ENCODE peak calls at places on chromosomes 7 and 10, in nine cellular contexts. D, H, R, M, E, A, G, N and Y are unnamed samples.

GRCh38 chr10:46024948-46025347 is 5.5 kb downstream of the NCOA4 start:
- DNase-seq in D (no peak), H (no peak), R (no peak), M (no peak), E (peak; percentile 25), A (no peak), G (no peak), N (no peak), Y (no peak)

GRCh38 chr10:79027147-79028055 is 41.4 kb upstream of the ZMIZ1 start:
- DNase-seq in D (no peak), H (no peak), R (peak; percentile 75), M (no peak), E (no peak), A (no peak), G (no peak), N (peak; percentile 55), Y (no peak)

GRCh38 chr7:113392421-113392820 is 274.1 kb upstream of the SMIM30 start:
- DNase-seq in D (no peak), H (no peak), R (no peak), M (peak; percentile 49), E (no peak), A (no peak), G (no peak), N (no peak), Y (no peak)

GRCh38 chr7:39324134-39324760 is 242.0 kb upstream of the YAE1 start:
- DNase-seq in D (no peak), H (no peak), R (no peak), M (no peak), E (no peak), A (no peak), G (no peak), N (no peak), Y (no peak)

GRCh38 chr7:31466036-31466435 is 47.9 kb upstream of the ITPRID1 start:
- DNase-seq in D (no peak), H (no peak), R (no peak), M (no peak), E (no peak), A (no peak), G (no peak), N (no peak), Y (no peak)

GRCh38 chr7:140923358-140924006 is 1.2 kb downstream of the BRAF start:
- DNase-seq in D (no peak), H (no peak), R (no peak), M (peak; percentile 29), E (peak; percentile 35), A (no peak), G (no peak), N (no peak), Y (no peak)

GRCh38 chr10:125028291-125028867 is 86.5 kb downstream of the ZRANB1 start:
- DNase-seq in D (no peak), H (peak; percentile 13), R (no peak), M (no peak), E (peak; percentile 55), A (no peak), G (no peak), N (no peak), Y (no peak)

GRCh38 chr7:5646846-5647245 is 134.6 kb downstream of the RNF216 start:
- DNase-seq in D (no peak), H (no peak), R (no peak), M (no peak), E (no peak), A (no peak), G (no peak), N (no peak), Y (no peak)

GRCh38 chr7:158357898-158358821 is 229.5 kb downstream of the PTPRN2 start:
- DNase-seq in D (no peak), H (no peak), R (peak; percentile 68), M (no peak), E (no peak), A (no peak), G (no peak), N (peak; percentile 42), Y (no peak)

GRCh38 chr7:18792866-18793595 is 297.5 kb downstream of the HDAC9 start:
- DNase-seq in D (no peak), H (no peak), R (no peak), M (no peak), E (no peak), A (no peak), G (no peak), N (no peak), Y (no peak)

GRCh38 chr10:133203652-133204195 is 26.3 kb upstream of the UTF1 start:
- DNase-seq in D (peak; percentile 48), H (no peak), R (no peak), M (no peak), E (no peak), A (no peak), G (no peak), N (no peak), Y (no peak)

GRCh38 chr7:48660482-48660881 is 263.9 kb upstream of the CDC14C start:
- DNase-seq in D (no peak), H (no peak), R (no peak), M (no peak), E (no peak), A (no peak), G (no peak), N (no peak), Y (no peak)

GRCh38 chr7:36638586-36639265 is 85.6 kb downstream of the AOAH start:
- DNase-seq in D (no peak), H (no peak), R (no peak), M (no peak), E (no peak), A (no peak), G (no peak), N (no peak), Y (no peak)

GRCh38 chr7:116434820-116435341 is 64.7 kb upstream of the CAV2 start:
- DNase-seq in D (no peak), H (no peak), R (no peak), M (no peak), E (no peak), A (no peak), G (no peak), N (no peak), Y (no peak)

GRCh38 chr7:3861941-3862340 is 560.9 kb downstream of the SDK1 start:
- DNase-seq in D (no peak), H (peak; percentile 45), R (no peak), M (no peak), E (no peak), A (no peak), G (no peak), N (no peak), Y (no peak)

DNA sequence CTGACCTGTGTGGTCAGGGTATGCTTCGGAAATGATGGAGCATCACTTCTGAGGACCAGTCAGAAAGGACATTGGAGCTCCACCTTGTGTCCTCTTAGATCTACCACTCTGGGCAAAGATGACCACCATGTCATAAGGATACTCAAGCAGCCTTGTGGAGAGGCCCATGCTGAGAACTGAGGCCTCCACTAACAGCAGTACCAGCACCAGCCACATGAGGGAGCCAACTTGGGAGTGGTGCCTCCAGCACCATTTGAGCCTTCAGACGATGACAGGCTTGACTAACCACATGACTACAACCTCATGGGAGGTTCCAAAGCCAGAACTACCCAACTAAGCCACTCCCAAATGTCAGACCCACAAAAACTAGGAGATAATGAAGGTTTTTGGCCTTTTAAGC is 116.0 kb downstream of the NPTX2 start:
- DNase-seq in D (no peak), H (no peak), R (no peak), M (no peak), E (peak; percentile 48), A (peak; percentile 87), G (peak; percentile 49), N (no peak), Y (no peak)
- TF ChIP-seq CTCF in D (no peak), H (no peak), R (no peak), M (peak; percentile 7), E (peak; percentile 60), A (peak; percentile 78), G (peak; percentile 64), N (no peak), Y (no peak)

DNA sequence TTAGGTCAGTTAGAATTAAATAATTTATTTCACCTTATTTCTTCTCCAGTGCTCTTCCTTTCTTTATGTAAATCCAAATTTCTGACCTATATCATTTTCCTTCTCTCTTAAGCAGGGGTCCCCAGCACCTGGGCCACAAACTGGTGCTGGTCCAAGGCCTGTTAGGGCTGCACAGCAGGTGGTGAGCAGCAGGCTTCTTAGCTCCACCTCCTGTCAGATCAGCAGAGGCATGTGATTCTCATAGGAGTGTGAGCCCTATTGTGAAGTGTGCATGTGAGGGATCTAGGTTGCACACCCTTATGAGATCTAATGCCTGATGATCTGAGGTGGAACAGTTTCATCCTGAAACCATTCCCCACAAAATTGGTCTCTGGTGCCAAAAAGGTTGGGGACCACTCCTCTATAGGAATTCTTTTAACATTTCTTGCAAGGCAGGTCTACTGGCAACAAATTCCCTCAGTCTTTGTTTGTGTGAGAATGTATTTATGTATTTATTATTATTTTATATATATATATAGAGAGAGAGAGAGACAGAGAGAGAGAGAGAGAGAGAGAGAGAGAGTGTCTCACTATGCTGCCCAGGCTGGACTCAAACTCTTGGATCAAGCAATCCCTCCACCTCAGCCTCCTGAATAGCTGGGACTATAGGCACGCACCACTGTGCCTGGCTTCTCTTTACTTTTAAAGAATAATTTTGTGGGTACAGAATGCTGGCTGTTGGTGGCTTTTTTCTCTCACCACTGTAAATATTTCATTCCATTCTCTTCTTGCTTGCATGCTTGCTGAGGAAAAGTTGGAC is 4.3 kb upstream of the ABCC2 start:
- DNase-seq in D (no peak), H (no peak), R (no peak), M (no peak), E (peak; percentile 36), A (peak; percentile 17), G (no peak), N (no peak), Y (no peak)
- TF ChIP-seq CTCF in D (no peak), H (no peak), R (no peak), M (no peak), E (no peak), A (no peak), G (no peak), N (no peak), Y (no peak)

DNA sequence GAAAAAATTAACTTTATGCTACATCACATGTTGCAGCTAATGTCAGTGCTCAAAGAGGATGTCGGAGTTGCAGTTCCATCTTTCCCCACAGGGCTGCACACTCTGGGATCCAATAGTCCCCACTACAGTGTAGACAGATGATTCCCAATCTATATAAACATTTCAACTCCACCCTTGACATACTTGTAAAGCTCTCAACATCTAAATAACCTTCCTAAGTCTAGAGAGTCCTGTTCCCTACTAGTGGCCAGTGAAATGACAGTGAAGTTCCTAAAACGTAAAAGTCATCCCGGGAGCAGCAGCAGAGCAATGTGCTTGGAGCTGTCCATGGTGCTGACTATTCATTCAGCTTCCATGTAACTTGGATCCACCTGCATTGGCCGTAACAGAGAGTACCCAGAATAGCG is 145.1 kb downstream of the GRM8 start:
- DNase-seq in D (no peak), H (no peak), R (no peak), M (peak; percentile 56), E (peak; percentile 90), A (peak; percentile 66), G (peak; percentile 72), N (no peak), Y (no peak)
- TF ChIP-seq CTCF in D (peak; percentile 46), H (peak; percentile 37), R (no peak), M (peak; percentile 42), E (peak; percentile 52), A (peak; percentile 41), G (peak; percentile 75), N (no peak), Y (no peak)

DNA sequence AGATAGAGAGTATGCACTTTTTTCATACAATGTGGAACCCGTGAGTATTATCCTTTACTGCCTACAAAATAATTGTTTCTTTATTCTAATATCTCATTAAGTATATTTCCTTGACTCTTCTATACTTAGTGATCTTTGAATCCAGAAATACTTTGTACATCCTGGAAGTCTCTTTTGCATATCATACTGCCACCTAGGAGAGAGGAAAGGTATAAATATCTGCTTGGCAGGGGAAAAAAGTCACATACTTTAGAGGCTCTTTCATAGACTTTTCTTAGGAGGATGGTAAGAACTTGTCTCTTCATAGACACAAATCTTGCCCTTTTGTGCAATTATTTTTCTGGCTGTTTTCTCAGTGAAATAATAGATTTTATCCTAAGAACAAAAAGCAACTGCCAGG is 436.0 kb downstream of the PAXIP1 start:
- DNase-seq in D (no peak), H (no peak), R (no peak), M (no peak), E (no peak), A (no peak), G (no peak), N (no peak), Y (no peak)
- TF ChIP-seq CTCF in D (no peak), H (no peak), R (no peak), M (no peak), E (peak; percentile 56), A (no peak), G (peak; percentile 62), N (no peak), Y (no peak)